ENCODE peak calls at places on chromosomes 7 and 10, in six cellular contexts. F is T-helper 1 cell; W is iPS-NIHi11; U is activated CD4-positive, alpha-beta T cell treated with anti-CD3 and anti-CD28 coated beads, Interleukin-2, amount 10 ng/mL, durations not matched to agents 7 days and 5 days; L is PC-3; X is RWPE1. E is an unnamed sample.

GRCh38 chr10:133100706-133101463 is 13.2 kb downstream of the ADGRA1 start:
- DNase-seq in F (no peak), W (peak), U (no peak), L (no peak), X (peak), E (no peak)

GRCh38 chr10:72814134-72814790 is 79.3 kb upstream of the OIT3 start:
- DNase-seq in F (no peak), W (no peak), U (no peak), L (no peak), X (no peak), E (peak)

GRCh38 chr7:95952851-95953250 is 180.5 kb downstream of the DYNC1I1 start:
- DNase-seq in F (no peak), W (no peak), U (no peak), L (peak), X (no peak), E (no peak)

GRCh38 chr7:92584953-92585352 is 5.2 kb downstream of the FAM133B start:
- DNase-seq in F (no peak), W (no peak), U (peak), L (peak), X (peak), E (no peak)

GRCh38 chr7:78020874-78021249 is 222.3 kb downstream of the PHTF2 start:
- DNase-seq in F (no peak), W (no peak), U (no peak), L (no peak), X (no peak), E (no peak)

GRCh38 chr7:150876817-150877526 is 24.7 kb downstream of the AOC1 start:
- DNase-seq in F (peak), W (peak), U (peak), L (peak), X (peak), E (peak)

GRCh38 chr7:21767300-21767900 is 178.3 kb downstream of the CDCA7L start:
- DNase-seq in F (no peak), W (peak), U (peak), L (peak), X (peak), E (peak)

GRCh38 chr10:34188221-34188620 is 626.9 kb downstream of the PARD3 start:
- DNase-seq in F (no peak), W (no peak), U (no peak), L (no peak), X (no peak), E (no peak)

GRCh38 chr7:6443372-6443941 is 4.3 kb downstream of the DAGLB start:
- DNase-seq in F (no peak), W (no peak), U (no peak), L (peak), X (peak), E (peak)

GRCh38 chr7:45663965-45664623 is 89.9 kb downstream of the ADCY1 start:
- DNase-seq in F (no peak), W (no peak), U (no peak), L (no peak), X (no peak), E (no peak)

GRCh38 chr10:132493246-132493755 is 44.3 kb upstream of the INPP5A start:
- DNase-seq in F (no peak), W (peak), U (no peak), L (no peak), X (no peak), E (no peak)

GRCh38 chr7:128788446-128789412 is 3.0 kb upstream of the CCDC136 start:
- DNase-seq in F (no peak), W (no peak), U (no peak), L (no peak), X (no peak), E (no peak)

GRCh38 chr7:80537091-80537490 is 25.2 kb upstream of the GNAT3 start:
- DNase-seq in F (no peak), W (no peak), U (no peak), L (no peak), X (no peak), E (no peak)

GRCh38 chr7:100053201-100053600 is 3.6 kb downstream of the ZSCAN21 start:
- DNase-seq in F (no peak), W (peak), U (peak), L (peak), X (peak), E (peak)

GRCh38 chr7:47092331-47092730 is 489.6 kb downstream of the TNS3 start:
- DNase-seq in F (no peak), W (no peak), U (no peak), L (no peak), X (no peak), E (no peak)

GRCh38 chr7:129959480-129960332 is 6.9 kb upstream of the UBE2H start:
- DNase-seq in F (no peak), W (no peak), U (no peak), L (peak), X (no peak), E (no peak)

GRCh38 chr10:77576007-77576367 is 61.6 kb downstream of the KCNMA1 start:
- DNase-seq in F (no peak), W (no peak), U (no peak), L (no peak), X (no peak), E (no peak)

GRCh38 chr7:112573302-112574039 is 92.7 kb downstream of the LSMEM1 start:
- DNase-seq in F (no peak), W (no peak), U (no peak), L (peak), X (no peak), E (peak)

GRCh38 chr10:101837753-101838152 is 5.8 kb downstream of the KCNIP2 start:
- DNase-seq in F (no peak), W (no peak), U (no peak), L (no peak), X (no peak), E (no peak)

GRCh38 chr7:51366930-51367613 is 50.5 kb upstream of the COBL start:
- DNase-seq in F (no peak), W (peak), U (peak), L (peak), X (peak), E (peak)

GRCh38 chr7:1641661-1642260 is 28.3 kb upstream of the ELFN1 start:
- DNase-seq in F (no peak), W (no peak), U (no peak), L (no peak), X (no peak), E (no peak)